ENCODE peak calls at places on chromosomes 16 and 17, in four cellular contexts. N is right lobe of liver; J is HFF-Myc; T is CD8-positive, alpha-beta T cell. G is an unnamed sample.

GRCh38 chr16:59964232-59964924 is 1230.3 kb upstream of the GOT2 start:
- DNase-seq in N (no peak), J (no peak), T (no peak), G (no peak)

GRCh38 chr17:35352284-35352683 is 21.1 kb downstream of the SLFN11 start:
- DNase-seq in N (no peak), J (no peak), T (no peak), G (no peak)

GRCh38 chr16:14097182-14097951 is 26.2 kb downstream of the MRTFB start:
- DNase-seq in N (no peak), J (no peak), T (no peak), G (no peak)

GRCh38 chr17:41976142-41976768 is 9.7 kb downstream of the CNP start:
- DNase-seq in N (no peak), J (no peak), T (no peak), G (no peak)

GRCh38 chr16:66511615-66512500 is 38.1 kb downstream of the TK2 start:
- DNase-seq in N (no peak), J (peak), T (no peak), G (peak)

GRCh38 chr16:89574681-89575246 is 794 bp upstream of the CPNE7 start:
- DNase-seq in N (no peak), J (no peak), T (no peak), G (no peak)

GRCh38 chr16:75733305-75734141 is 7.2 kb upstream of the CPHXL start:
- DNase-seq in N (no peak), J (peak), T (no peak), G (no peak)

GRCh38 chr16:27195941-27196595 is 7.3 kb upstream of the KDM8 start:
- DNase-seq in N (no peak), J (no peak), T (no peak), G (no peak)

GRCh38 chr16:72657791-72658190 is 390.1 kb downstream of the ZFHX3 start:
- DNase-seq in N (no peak), J (no peak), T (no peak), G (no peak)

GRCh38 chr16:23383881-23384280 is 69.1 kb downstream of the COG7 start:
- DNase-seq in N (peak), J (no peak), T (no peak), G (no peak)

GRCh38 chr16:82713778-82714177 is 87.0 kb downstream of the CDH13 start:
- DNase-seq in N (no peak), J (no peak), T (no peak), G (no peak)

GRCh38 chr16:88309174-88309904 is 73.4 kb upstream of the ZNF469 start:
- DNase-seq in N (peak), J (no peak), T (no peak), G (no peak)

GRCh38 chr16:27289669-27290068 is 21.1 kb upstream of the NSMCE1 start:
- DNase-seq in N (no peak), J (no peak), T (no peak), G (no peak)

GRCh38 chr17:17496189-17497064 is at the start of gene RASD1:
- DNase-seq in N (peak), J (no peak), T (peak), G (no peak)

GRCh38 chr16:58086381-58087208 is 42.6 kb downstream of the CFAP20 start:
- DNase-seq in N (peak), J (no peak), T (no peak), G (no peak)

GRCh38 chr16:69481901-69482341 is 57.5 kb downstream of the CYB5B start:
- DNase-seq in N (peak), J (no peak), T (no peak), G (no peak)
- H3K4me3 ChIP-seq in N (no peak), J (no peak), T (no peak), G (no peak)

GRCh38 chr17:55887531-55887930 is 136.7 kb downstream of the PCTP start:
- DNase-seq in N (no peak), J (no peak), T (no peak), G (no peak)

GRCh38 chr17:55883112-55883511 is 132.3 kb downstream of the PCTP start:
- DNase-seq in N (no peak), J (no peak), T (no peak), G (no peak)
- TF ChIP-seq CTCF in N (no peak), J (no peak), T (no peak), G (no peak)

GRCh38 chr17:71032746-71033273 is 863.5 kb downstream of the KCNJ2 start:
- DNase-seq in N (no peak), J (no peak), T (no peak), G (no peak)
- H3K4me3 ChIP-seq in N (no peak), J (no peak), T (no peak), G (no peak)

GRCh38 chr16:83952940-83953795 is at the start of gene OSGIN1:
- DNase-seq in N (peak), J (peak), T (no peak), G (peak)

GRCh38 chr16:83954577-83955016 is 1.6 kb downstream of the OSGIN1 start:
- DNase-seq in N (no peak), J (no peak), T (no peak), G (no peak)

GRCh38 chr16:83952587-83952939 is 477 bp upstream of the OSGIN1 start:
- DNase-seq in N (peak), J (peak), T (no peak), G (peak)

GRCh38 chr16:83955218-83956130 is 2.4 kb downstream of the OSGIN1 start:
- DNase-seq in N (no peak), J (peak), T (no peak), G (no peak)

DNA sequence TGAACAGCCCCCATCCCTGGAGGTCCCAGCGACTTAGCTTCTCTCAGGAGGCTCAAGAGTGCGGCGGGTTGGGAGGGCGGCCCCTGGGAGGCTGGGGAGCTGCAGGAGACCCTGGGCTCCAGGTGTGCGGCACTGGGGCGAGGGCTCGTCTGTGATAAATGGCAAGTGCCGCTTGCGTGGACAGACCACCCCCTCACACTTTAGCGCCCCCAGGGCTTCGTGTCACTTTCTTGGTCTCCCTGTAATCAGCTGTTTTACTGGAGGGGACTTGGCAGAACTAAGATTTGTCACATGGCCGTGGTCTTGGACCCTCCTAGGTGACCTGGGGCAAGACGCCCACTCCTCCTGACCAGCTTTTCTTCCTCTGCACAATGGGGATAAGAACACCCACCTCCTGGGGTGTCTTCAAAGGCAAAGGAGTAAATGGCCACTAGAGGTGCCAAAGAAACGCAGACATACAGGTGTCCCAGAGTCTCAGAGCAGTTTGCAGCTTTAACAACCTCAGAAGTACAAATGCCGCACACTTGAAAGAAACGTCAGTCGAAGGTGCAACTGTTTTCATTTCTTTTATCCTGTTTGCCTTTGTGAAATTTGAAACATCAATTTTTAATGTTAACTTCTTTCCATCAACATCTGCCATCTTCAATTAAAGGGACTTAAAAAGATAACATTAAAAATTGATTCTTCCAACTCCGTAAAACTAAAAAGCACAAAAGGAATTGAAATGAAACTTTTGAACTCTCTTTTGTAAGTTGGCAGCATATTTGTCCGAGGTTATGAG is 946 bp downstream of the OSGIN1 start:
- DNase-seq in N (no peak), J (no peak), T (no peak), G (peak)
- TF ChIP-seq CTCF in N (peak), J (peak), T (no peak), G (peak)

GRCh38 chr17:15341966-15342365 is 569 bp upstream of the TEKT3 start:
- DNase-seq in N (no peak), J (no peak), T (no peak), G (no peak)
- H3K4me3 ChIP-seq in N (peak), J (peak), T (no peak), G (peak)

DNA sequence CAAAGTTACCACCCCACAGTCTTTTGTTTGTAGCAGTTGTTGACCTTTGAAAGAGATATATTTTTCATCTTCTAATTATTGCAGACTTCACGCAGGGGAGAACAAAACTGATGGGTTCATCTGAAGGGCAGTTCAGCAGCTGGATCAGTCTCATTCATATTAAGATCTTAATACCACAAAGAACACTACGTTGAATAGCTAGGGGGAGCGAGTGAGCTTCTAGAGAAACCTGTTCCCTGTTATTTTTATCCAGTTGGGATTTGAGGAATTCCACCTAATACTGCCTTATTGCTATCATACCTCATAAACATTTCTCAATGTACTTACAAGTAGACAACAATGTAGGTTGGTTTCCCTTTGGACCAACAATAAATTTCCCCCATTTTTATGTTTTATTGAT is 306.1 kb upstream of the KIF2B start:
- DNase-seq in N (no peak), J (no peak), T (no peak), G (peak)
- TF ChIP-seq CTCF in N (peak), J (no peak), T (no peak), G (peak)

DNA sequence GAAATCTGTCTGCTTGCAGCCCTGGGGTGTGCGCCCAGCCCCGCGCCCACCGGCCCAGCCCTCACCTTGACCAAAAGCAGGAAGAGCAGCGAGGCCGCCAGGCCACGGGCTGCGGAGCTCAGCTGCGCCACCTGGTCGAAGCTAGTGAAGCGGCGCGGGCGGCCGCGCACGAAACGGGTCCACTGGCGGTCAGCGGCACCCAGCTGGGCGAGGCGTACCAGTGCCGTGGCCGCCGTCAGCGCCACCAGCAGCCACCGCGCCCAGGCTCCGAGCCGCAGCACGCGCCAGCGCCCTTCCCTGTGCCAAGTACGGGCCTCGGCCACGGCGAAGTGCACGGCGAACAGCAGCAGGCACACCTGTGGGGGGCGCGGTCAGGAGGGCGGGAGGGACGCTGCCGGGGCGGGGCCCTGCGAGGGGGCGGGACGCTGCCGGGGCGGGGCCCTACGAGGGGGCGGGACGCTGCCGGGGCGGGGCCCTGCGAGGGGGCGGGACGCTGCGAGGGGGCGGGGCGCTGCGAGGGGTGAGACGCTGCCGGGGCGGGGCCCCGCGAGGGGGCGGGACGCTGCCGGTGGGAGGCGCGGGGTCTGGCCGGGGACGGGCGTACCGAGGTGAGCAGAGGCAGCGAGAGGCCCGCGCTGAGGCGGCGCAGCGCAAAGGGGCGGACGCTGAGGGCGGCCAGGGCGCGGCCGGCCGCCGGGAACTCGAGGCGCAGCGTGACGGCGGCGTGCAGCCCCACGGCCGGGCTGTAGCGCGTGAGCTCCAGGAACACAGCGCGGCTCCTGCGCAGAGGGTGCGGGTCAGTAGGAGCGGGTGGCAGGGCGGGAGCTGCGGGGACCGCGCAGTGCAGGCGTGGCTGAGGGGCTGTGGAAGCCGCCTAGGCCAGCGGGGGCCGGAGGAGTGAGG is 43.3 kb downstream of the TSC2 start:
- DNase-seq in N (peak), J (no peak), T (no peak), G (no peak)
- H3K4me3 ChIP-seq in N (peak), J (no peak), T (no peak), G (peak)